ENCODE peak calls at places on chromosomes 4 and X, in six cellular contexts. Y, C, A, W, I and L are unnamed samples.
A peak's percentile ranks its signal among the peaks of the same experiment; 100 is the strongest.

GRCh38 chrX:155695419-155695818 is 82.7 kb upstream of the TMLHE start:
- DNase-seq in Y (no peak), C (no peak), A (no peak), W (no peak), I (no peak), L (no peak)

GRCh38 chr4:119490335-119490734 is 138.3 kb downstream of the PDE5A start:
- DNase-seq in Y (no peak), C (peak; percentile 20), A (no peak), W (peak; percentile 45), I (peak; percentile 64), L (no peak)

GRCh38 chrX:107599371-107599970 is 28.8 kb upstream of the PRPS1 start:
- DNase-seq in Y (no peak), C (no peak), A (no peak), W (no peak), I (peak; percentile 23), L (no peak)

GRCh38 chr4:100084892-100085291 is 105.4 kb downstream of the DDIT4L start:
- DNase-seq in Y (no peak), C (no peak), A (no peak), W (no peak), I (no peak), L (no peak)

GRCh38 chr4:141654098-141654497 is 17.7 kb downstream of the IL15 start:
- DNase-seq in Y (no peak), C (peak; percentile 70), A (no peak), W (peak; percentile 65), I (peak; percentile 25), L (peak; percentile 16)

GRCh38 chr4:2177443-2178093 is 64.4 kb downstream of the HAUS3 start:
- DNase-seq in Y (no peak), C (no peak), A (no peak), W (no peak), I (peak; percentile 13), L (no peak)

GRCh38 chr4:146439999-146440398 is 81.7 kb downstream of the SLC10A7 start:
- DNase-seq in Y (no peak), C (no peak), A (no peak), W (no peak), I (peak; percentile 47), L (no peak)

GRCh38 chr4:102250341-102250740 is 94.9 kb downstream of the SLC39A8 start:
- DNase-seq in Y (no peak), C (no peak), A (no peak), W (no peak), I (no peak), L (no peak)

GRCh38 chr4:153759407-153760226 is at the start of gene RNF175:
- DNase-seq in Y (no peak), C (peak; percentile 41), A (no peak), W (peak; percentile 61), I (no peak), L (no peak)

GRCh38 chr4:8260656-8261111 is 8.9 kb upstream of the HTRA3 start:
- DNase-seq in Y (no peak), C (no peak), A (peak; percentile 83), W (no peak), I (peak; percentile 92), L (no peak)

GRCh38 chr4:69775488-69775887 is 15.1 kb upstream of the SULT1B1 start:
- DNase-seq in Y (no peak), C (no peak), A (no peak), W (no peak), I (no peak), L (no peak)

GRCh38 chrX:107448625-107449468 is 605 bp upstream of the FRMPD3 start:
- DNase-seq in Y (no peak), C (peak; percentile 11), A (no peak), W (peak; percentile 44), I (no peak), L (peak; percentile 8)

GRCh38 chr4:115871596-115871995 is 758.2 kb upstream of the NDST4 start:
- DNase-seq in Y (no peak), C (no peak), A (no peak), W (no peak), I (no peak), L (no peak)

GRCh38 chrX:80648023-80648422 is 161.7 kb downstream of the BRWD3 start:
- DNase-seq in Y (no peak), C (no peak), A (no peak), W (no peak), I (peak; percentile 27), L (no peak)
- TF ChIP-seq CTCF in Y (no peak), C (no peak), A (peak; percentile 45), W (peak; percentile 35), I (peak; percentile 57), L (peak; percentile 33)

GRCh38 chr4:185128272-185129119 is 14.6 kb upstream of the SLC25A4 start:
- DNase-seq in Y (no peak), C (peak; percentile 36), A (no peak), W (no peak), I (peak; percentile 14), L (no peak)
- TF ChIP-seq CTCF in Y (no peak), C (peak; percentile 41), A (no peak), W (no peak), I (no peak), L (peak; percentile 50)

GRCh38 chr4:6692379-6692778 is 1.3 kb upstream of the S100P start:
- DNase-seq in Y (no peak), C (no peak), A (no peak), W (no peak), I (no peak), L (no peak)

GRCh38 chr4:6687947-6688878 is 5.5 kb upstream of the S100P start:
- DNase-seq in Y (peak; percentile 78), C (no peak), A (no peak), W (no peak), I (no peak), L (no peak)

GRCh38 chr4:6689506-6689960 is 4.1 kb upstream of the S100P start:
- DNase-seq in Y (peak; percentile 77), C (no peak), A (no peak), W (no peak), I (no peak), L (no peak)

GRCh38 chr4:6686104-6686787 is 7.4 kb upstream of the S100P start:
- DNase-seq in Y (peak; percentile 28), C (no peak), A (no peak), W (no peak), I (no peak), L (no peak)

GRCh38 chr4:6688879-6689505 is 4.7 kb upstream of the S100P start:
- DNase-seq in Y (peak; percentile 98), C (no peak), A (peak; percentile 76), W (no peak), I (peak; percentile 97), L (peak; percentile 39)
- TF ChIP-seq CTCF in Y (no peak), C (no peak), A (no peak), W (no peak), I (peak; percentile 36), L (no peak)

DNA sequence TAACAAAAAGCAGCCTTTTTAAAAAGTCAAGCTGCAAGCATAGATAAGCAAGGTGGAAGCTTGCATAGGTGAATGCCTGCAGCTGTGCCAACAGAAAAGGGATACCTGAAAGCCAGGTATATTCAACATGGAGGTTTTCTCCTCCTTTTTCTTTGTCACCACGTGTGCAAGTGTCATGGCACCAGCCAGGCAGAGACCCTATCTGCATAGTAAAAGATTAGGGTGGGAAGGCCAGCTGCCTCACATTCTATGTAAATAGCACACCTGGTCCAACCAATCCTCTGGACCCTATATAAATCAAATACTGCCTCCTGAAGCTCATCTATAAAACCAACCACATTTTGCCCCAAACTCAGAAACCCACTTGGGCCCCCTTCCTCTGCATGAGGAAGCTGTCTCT is 28.0 kb upstream of the PLK4 start:
- DNase-seq in Y (no peak), C (no peak), A (no peak), W (no peak), I (no peak), L (no peak)
- TF ChIP-seq CTCF in Y (no peak), C (no peak), A (no peak), W (no peak), I (no peak), L (no peak)

DNA sequence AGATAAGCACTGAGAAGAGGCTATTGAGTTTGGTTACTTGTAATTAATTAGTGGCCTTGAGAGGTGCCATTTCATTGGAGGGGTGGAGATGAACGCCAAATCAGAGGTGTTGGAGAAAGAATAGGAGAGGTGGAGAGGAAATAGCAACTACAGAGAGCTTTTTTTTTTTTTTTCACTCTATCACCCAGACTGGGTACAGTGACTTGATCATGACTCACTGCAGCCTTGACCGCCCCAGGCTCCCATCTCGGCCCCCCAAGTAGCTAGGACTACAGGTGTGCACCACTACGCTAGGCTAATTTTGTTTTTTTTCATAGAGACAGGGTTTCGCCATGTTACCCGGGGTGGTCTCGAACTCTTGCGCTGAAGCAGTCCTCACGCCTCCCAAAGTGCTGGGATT is 5.2 kb downstream of the NHS start:
- DNase-seq in Y (no peak), C (no peak), A (no peak), W (no peak), I (no peak), L (no peak)
- TF ChIP-seq CTCF in Y (no peak), C (no peak), A (no peak), W (no peak), I (no peak), L (no peak)

GRCh38 chr4:58732973-58733372 is 1622.8 kb upstream of the IGFBP7 start:
- DNase-seq in Y (no peak), C (no peak), A (no peak), W (no peak), I (peak; percentile 26), L (no peak)
- TF ChIP-seq CTCF in Y (no peak), C (no peak), A (peak; percentile 36), W (no peak), I (peak; percentile 17), L (no peak)